ENCODE peak calls at places on chromosomes 3 and 15, in seven cellular contexts. X, Q, O, E, J, F and L are unnamed samples.

GRCh38 chr15:33780011-33780768 is 188.1 kb upstream of the CHRM5 start:
- DNase-seq in X (no peak), Q (no peak), O (no peak), E (no peak), J (no peak), F (no peak), L (no peak)

GRCh38 chr15:59052915-59053407 is 52.0 kb upstream of the CCNB2 start:
- DNase-seq in X (no peak), Q (no peak), O (no peak), E (no peak), J (no peak), F (no peak), L (no peak)

GRCh38 chr15:27271258-27271657 is 300.3 kb downstream of the GABRG3 start:
- DNase-seq in X (no peak), Q (no peak), O (no peak), E (peak; percentile 54), J (no peak), F (no peak), L (no peak)

GRCh38 chr15:43209059-43209824 is 11.6 kb downstream of the EPB42 start:
- DNase-seq in X (no peak), Q (no peak), O (no peak), E (peak; percentile 87), J (no peak), F (peak; percentile 33), L (peak; percentile 71)

GRCh38 chr3:5210926-5211325 is 23.4 kb downstream of the EDEM1 start:
- DNase-seq in X (no peak), Q (no peak), O (no peak), E (no peak), J (no peak), F (peak; percentile 77), L (no peak)

GRCh38 chr3:49805367-49805782 is 2.3 kb downstream of the INKA1 start:
- DNase-seq in X (no peak), Q (peak; percentile 56), O (peak; percentile 78), E (no peak), J (no peak), F (no peak), L (no peak)

GRCh38 chr3:106332884-106333283 is 464.1 kb upstream of the CBLB start:
- DNase-seq in X (no peak), Q (peak; percentile 10), O (no peak), E (peak; percentile 34), J (no peak), F (peak; percentile 84), L (peak; percentile 73)

GRCh38 chr15:67863442-67863987 is 23.7 kb upstream of the RNU6-1 start:
- DNase-seq in X (peak; percentile 77), Q (peak; percentile 71), O (peak; percentile 79), E (peak; percentile 87), J (no peak), F (peak; percentile 66), L (peak; percentile 87)

GRCh38 chr3:23873941-23874340 is 42.8 kb downstream of the NKIRAS1 start:
- DNase-seq in X (no peak), Q (peak; percentile 50), O (no peak), E (no peak), J (no peak), F (no peak), L (no peak)

GRCh38 chr3:5197470-5198312 is 10.2 kb downstream of the EDEM1 start:
- DNase-seq in X (no peak), Q (peak; percentile 73), O (peak; percentile 84), E (no peak), J (no peak), F (no peak), L (peak; percentile 61)

GRCh38 chr15:80979538-80980200 is 9.9 kb downstream of the MESD start:
- DNase-seq in X (no peak), Q (no peak), O (no peak), E (no peak), J (no peak), F (no peak), L (no peak)

GRCh38 chr3:61924991-61925390 is 363.6 kb downstream of the PTPRG start:
- DNase-seq in X (no peak), Q (no peak), O (no peak), E (no peak), J (no peak), F (no peak), L (no peak)

GRCh38 chr15:59340325-59340724 is 32.3 kb downstream of the MYO1E start:
- DNase-seq in X (no peak), Q (peak; percentile 37), O (no peak), E (no peak), J (no peak), F (no peak), L (no peak)

GRCh38 chr3:72969766-72970165 is 26.8 kb upstream of the PPP4R2 start:
- DNase-seq in X (no peak), Q (peak; percentile 55), O (peak; percentile 53), E (no peak), J (no peak), F (no peak), L (no peak)

GRCh38 chr3:30292192-30292893 is 314.1 kb upstream of the TGFBR2 start:
- DNase-seq in X (no peak), Q (peak; percentile 51), O (no peak), E (no peak), J (no peak), F (no peak), L (no peak)

GRCh38 chr3:72120806-72121778 is 336.1 kb upstream of the PROK2 start:
- DNase-seq in X (no peak), Q (no peak), O (no peak), E (no peak), J (no peak), F (no peak), L (no peak)

GRCh38 chr15:35195031-35195430 is 109.9 kb upstream of the NANOGP8 start:
- DNase-seq in X (no peak), Q (no peak), O (no peak), E (no peak), J (no peak), F (no peak), L (no peak)

DNA sequence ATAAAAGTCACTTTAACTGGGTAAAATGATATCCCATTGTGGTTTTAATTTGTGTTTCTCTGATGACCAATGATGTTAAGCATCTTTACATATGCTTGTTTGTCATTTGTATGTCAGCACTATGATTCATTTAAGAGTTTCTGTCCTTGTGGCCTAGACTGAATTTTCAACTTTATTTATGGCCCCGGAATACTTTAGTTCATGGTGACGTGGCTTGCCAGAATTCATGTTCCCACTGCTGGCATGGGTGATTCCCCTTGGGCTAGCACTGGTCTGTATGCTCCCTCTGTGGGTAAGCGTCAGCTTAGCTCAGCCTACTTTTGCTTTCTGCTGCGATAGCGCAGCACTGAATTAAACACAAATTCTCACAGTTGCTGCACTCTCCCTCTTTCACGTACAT is 436.3 kb upstream of the SGO1 start:
- DNase-seq in X (no peak), Q (peak; percentile 72), O (peak; percentile 69), E (no peak), J (no peak), F (peak; percentile 1), L (no peak)
- H3K23ac ChIP-seq in X (no peak overlapping the region), Q (no peak overlapping the region), O (no peak overlapping the region), E (no peak overlapping the region), J (no peak overlapping the region), F (peak overlapping the region; percentile 53), L (no peak overlapping the region)

GRCh38 chr3:11768604-11769003 is 78.1 kb downstream of the TAMM41 start:
- DNase-seq in X (no peak), Q (no peak), O (no peak), E (no peak), J (no peak), F (peak; percentile 53), L (no peak)

GRCh38 chr3:11769704-11770103 is 77.0 kb downstream of the TAMM41 start:
- DNase-seq in X (no peak), Q (no peak), O (no peak), E (no peak), J (no peak), F (peak; percentile 32), L (no peak)

GRCh38 chr3:11770477-11771381 is 76.0 kb downstream of the TAMM41 start:
- DNase-seq in X (peak; percentile 56), Q (peak; percentile 87), O (peak; percentile 67), E (peak; percentile 95), J (peak; percentile 74), F (peak; percentile 98), L (peak; percentile 98)

GRCh38 chr3:11774296-11774877 is 72.3 kb downstream of the TAMM41 start:
- DNase-seq in X (peak; percentile 32), Q (peak; percentile 45), O (peak; percentile 73), E (peak; percentile 85), J (peak; percentile 36), F (peak; percentile 89), L (peak; percentile 87)

DNA sequence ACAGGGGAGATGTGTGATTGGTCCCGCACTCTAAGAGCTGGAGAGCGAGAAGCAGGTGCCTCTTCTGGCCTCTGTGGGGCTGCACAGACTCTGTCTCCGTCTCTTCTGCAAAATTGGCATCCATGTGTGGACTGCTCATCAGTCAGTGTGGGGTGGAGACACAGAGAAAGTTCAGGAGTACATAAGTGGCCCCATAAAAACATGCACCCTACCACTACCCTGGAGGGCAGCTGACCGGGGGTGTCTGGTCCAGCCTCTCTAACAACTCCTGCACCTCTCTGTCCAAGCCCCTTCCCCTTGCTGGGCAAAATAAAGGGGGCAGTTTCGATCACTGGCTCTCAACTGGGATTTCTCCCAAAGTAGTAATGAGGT is 76.6 kb downstream of the TAMM41 start:
- DNase-seq in X (no peak), Q (no peak), O (no peak), E (no peak), J (no peak), F (no peak), L (no peak)
- H3K23ac ChIP-seq in X (no peak overlapping the region), Q (no peak overlapping the region), O (no peak overlapping the region), E (no peak overlapping the region), J (no peak overlapping the region), F (no peak overlapping the region), L (no peak overlapping the region)

GRCh38 chr3:119298565-119298941 is 4.4 kb downstream of the ARHGAP31 start:
- DNase-seq in X (no peak), Q (no peak), O (no peak), E (no peak), J (no peak), F (no peak), L (no peak)

GRCh38 chr3:119302697-119303630 is 8.8 kb downstream of the ARHGAP31 start:
- DNase-seq in X (no peak), Q (no peak), O (no peak), E (no peak), J (no peak), F (no peak), L (no peak)

GRCh38 chr3:119301001-119301400 is 6.8 kb downstream of the ARHGAP31 start:
- DNase-seq in X (no peak), Q (no peak), O (no peak), E (no peak), J (no peak), F (no peak), L (no peak)

GRCh38 chr3:119304201-119304713 is 10.1 kb downstream of the ARHGAP31 start:
- DNase-seq in X (no peak), Q (peak; percentile 73), O (peak; percentile 41), E (no peak), J (no peak), F (no peak), L (peak; percentile 76)

DNA sequence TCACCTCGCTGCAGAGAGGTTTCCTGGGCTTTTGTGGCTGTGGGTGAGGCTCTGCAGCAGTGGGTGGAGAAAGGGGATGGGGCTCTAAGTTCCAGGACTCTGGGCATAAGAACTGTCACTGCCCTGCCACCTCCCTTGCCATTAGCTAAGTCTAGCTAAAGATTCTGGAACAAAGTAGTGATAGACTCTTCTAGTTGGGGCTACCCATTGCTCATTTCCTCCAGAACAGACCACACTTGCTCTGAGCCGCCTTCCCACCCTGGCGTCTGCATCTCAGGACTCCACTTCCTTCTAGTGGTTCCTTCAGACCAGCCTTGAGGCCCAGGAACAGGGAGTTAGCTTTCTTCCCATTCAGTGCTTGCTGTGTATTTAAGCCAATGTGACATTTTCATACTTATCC is 7.5 kb downstream of the ARHGAP31 start:
- DNase-seq in X (no peak), Q (no peak), O (no peak), E (no peak), J (no peak), F (no peak), L (no peak)
- H3K23ac ChIP-seq in X (no peak overlapping the region), Q (no peak overlapping the region), O (no peak overlapping the region), E (no peak overlapping the region), J (no peak overlapping the region), F (no peak overlapping the region), L (no peak overlapping the region)

GRCh38 chr3:174547801-174548200 is 311.3 kb upstream of the NAALADL2 start:
- DNase-seq in X (no peak), Q (peak; percentile 28), O (peak; percentile 5), E (no peak), J (no peak), F (no peak), L (no peak)
- H3K23ac ChIP-seq in X (no peak overlapping the region), Q (no peak overlapping the region), O (no peak overlapping the region), E (no peak overlapping the region), J (no peak overlapping the region), F (no peak overlapping the region), L (no peak overlapping the region)